ENCODE peak calls at places on chromosome 2, in seven cellular contexts. A, Y, Q, N, U, T and F are unnamed samples.

GRCh38 chr2:135473567-135473966 is 57.5 kb downstream of the ZRANB3 start:
- DNase-seq in Q (no peak), Y (no peak), N (peak), T (peak), A (no peak), U (peak), F (no peak)

GRCh38 chr2:170324640-170325046 is 146.7 kb downstream of the MYO3B start:
- DNase-seq in N (peak), Y (no peak), U (peak), A (peak), T (peak), Q (no peak), F (no peak)

GRCh38 chr2:113018509-113018908 is 13.2 kb downstream of the IL36A start:
- DNase-seq in T (no peak), N (no peak), Y (no peak), A (no peak), U (no peak), Q (no peak), F (no peak)

GRCh38 chr2:44107086-44107740 is 61.5 kb upstream of the PPM1B start:
- DNase-seq in Q (no peak), U (peak), N (no peak), A (no peak), Y (no peak), T (no peak), F (no peak)

GRCh38 chr2:58535182-58535581 is 294.1 kb upstream of the FANCL start:
- DNase-seq in Q (no peak), N (no peak), T (peak), A (no peak), U (no peak), Y (no peak), F (no peak)

GRCh38 chr2:155308367-155309009 is 610.0 kb downstream of the KCNJ3 start:
- DNase-seq in U (peak), T (no peak), Q (no peak), A (no peak), N (no peak), Y (no peak), F (no peak)

GRCh38 chr2:235647836-235648235 is 154.0 kb downstream of the AGAP1 start:
- DNase-seq in A (no peak), T (no peak), U (no peak), Q (no peak), Y (no peak), N (no peak), F (no peak)

GRCh38 chr2:109487237-109487869 is 126.4 kb downstream of the SEPTIN10 start:
- DNase-seq in T (no peak), A (peak), Q (no peak), U (no peak), Y (peak), N (peak), F (no peak)

GRCh38 chr2:142596334-142597088 is 281.0 kb upstream of the KYNU start:
- DNase-seq in Q (no peak), N (peak), Y (no peak), T (no peak), U (no peak), A (peak), F (no peak)

GRCh38 chr2:24454258-24454657 is 36.8 kb upstream of the NCOA1 start:
- DNase-seq in Q (no peak), N (peak), A (peak), U (no peak), T (no peak), Y (no peak), F (no peak)

GRCh38 chr2:20356042-20356441 is 5.4 kb upstream of the PUM2 start:
- DNase-seq in U (peak), Y (no peak), A (peak), N (peak), Q (no peak), T (no peak), F (no peak)

GRCh38 chr2:156017486-156017885 is 315.0 kb downstream of the NR4A2 start:
- DNase-seq in N (no peak), T (no peak), A (no peak), Y (no peak), U (no peak), Q (no peak), F (no peak)

GRCh38 chr2:39488450-39488849 is 51.4 kb upstream of the MAP4K3 start:
- DNase-seq in U (no peak), Y (no peak), N (peak), T (no peak), Q (no peak), A (peak), F (no peak)

GRCh38 chr2:60539177-60539576 is 14.3 kb downstream of the BCL11A start:
- DNase-seq in T (no peak), N (no peak), A (no peak), U (no peak), Q (no peak), Y (no peak), F (no peak)

GRCh38 chr2:21072477-21073242 is 28.8 kb upstream of the APOB start:
- DNase-seq in N (no peak), Q (no peak), U (no peak), A (no peak), T (no peak), Y (no peak), F (no peak)

GRCh38 chr2:240412211-240412830 is 23.1 kb upstream of the GPC1 start:
- DNase-seq in A (no peak), N (no peak), U (no peak), Q (no peak), T (peak), Y (peak), F (peak)

GRCh38 chr2:42105330-42106256 is 57.8 kb downstream of the PKDCC start:
- DNase-seq in T (no peak), Y (peak), A (no peak), N (peak), Q (no peak), U (peak), F (no peak)

GRCh38 chr2:105517814-105518705 is 119.2 kb upstream of the FHL2 start:
- DNase-seq in N (peak), T (no peak), Q (no peak), A (peak), U (no peak), Y (peak), F (peak)

GRCh38 chr2:234134496-234134895 is 84.0 kb downstream of the SPP2 start:
- DNase-seq in N (peak), Y (no peak), Q (no peak), A (no peak), U (no peak), T (no peak), F (peak)

GRCh38 chr2:75560022-75560767 is 544 bp downstream of the EVA1A start:
- DNase-seq in N (peak), Q (no peak), U (peak), Y (no peak), T (peak), A (peak), F (peak)

GRCh38 chr2:134774786-134775641 is 56.2 kb upstream of the TMEM163 start:
- DNase-seq in N (peak), Q (no peak), T (no peak), Y (no peak), U (no peak), A (peak), F (no peak)

GRCh38 chr2:157897106-157897971 is 21.2 kb upstream of the ACVR1 start:
- DNase-seq in T (no peak), A (no peak), N (no peak), Q (no peak), U (peak), Y (no peak), F (no peak)

GRCh38 chr2:138170495-138170894 is 206.2 kb downstream of the HNMT start:
- DNase-seq in Q (no peak), U (no peak), A (no peak), Y (no peak), N (no peak), T (no peak), F (no peak)

GRCh38 chr2:69304685-69305084 is 82.3 kb downstream of the GFPT1 start:
- DNase-seq in Q (no peak), N (no peak), T (no peak), Y (no peak), U (no peak), A (no peak), F (no peak)

GRCh38 chr2:190626656-190627055 is 22.2 kb upstream of the NAB1 start:
- DNase-seq in U (no peak), Y (no peak), A (no peak), Q (no peak), T (no peak), N (no peak), F (no peak)

GRCh38 chr2:43542285-43542933 is 53.4 kb downstream of the THADA start:
- DNase-seq in T (no peak), N (peak), Y (no peak), Q (no peak), U (peak), A (peak), F (no peak)

GRCh38 chr2:29014811-29015414 is 33.8 kb downstream of the TOGARAM2 start:
- DNase-seq in A (peak), Y (peak), U (peak), Q (no peak), T (no peak), N (peak), F (no peak)

GRCh38 chr2:20593072-20594034 is 57.5 kb downstream of the HS1BP3 start:
- DNase-seq in Q (peak), N (peak), A (peak), Y (peak), T (peak), U (no peak), F (no peak)

GRCh38 chr2:61362873-61363272 is 108.0 kb downstream of the USP34 start:
- DNase-seq in T (no peak), Q (no peak), U (no peak), N (no peak), Y (no peak), A (no peak), F (no peak)

GRCh38 chr2:230268606-230269222 is 43.2 kb downstream of the SP140 start:
- DNase-seq in U (peak), Q (no peak), Y (no peak), A (no peak), T (no peak), N (peak), F (no peak)

GRCh38 chr2:127423476-127423840 is 5.2 kb downstream of the PROC start:
- DNase-seq in Y (no peak), Q (no peak), N (no peak), U (no peak), A (no peak), T (no peak), F (peak)

GRCh38 chr2:15559800-15560403 is 1.2 kb downstream of the NBAS start:
- DNase-seq in Y (no peak), Q (no peak), T (no peak), U (no peak), N (no peak), A (no peak), F (no peak)

GRCh38 chr2:24702800-24703199 is 90.4 kb downstream of the PTRHD1 start:
- DNase-seq in T (no peak), U (peak), N (peak), A (peak), Y (no peak), Q (no peak), F (no peak)

GRCh38 chr2:136765256-136765735 is at the start of gene THSD7B:
- DNase-seq in A (no peak), T (peak), Y (no peak), N (peak), Q (no peak), U (no peak), F (no peak)

GRCh38 chr2:100207411-100207885 is 65.1 kb upstream of the AFF3 start:
- DNase-seq in N (no peak), Y (no peak), Q (no peak), A (no peak), T (no peak), U (no peak), F (no peak)

GRCh38 chr2:120525056-120526046 is 179.4 kb downstream of the INHBB start:
- DNase-seq in N (no peak), Y (peak), T (no peak), A (no peak), U (no peak), Q (no peak), F (no peak)

GRCh38 chr2:112755444-112755843 is 9.0 kb downstream of the CKAP2L start:
- DNase-seq in U (no peak), A (no peak), N (no peak), T (no peak), Y (no peak), Q (no peak), F (no peak)

DNA sequence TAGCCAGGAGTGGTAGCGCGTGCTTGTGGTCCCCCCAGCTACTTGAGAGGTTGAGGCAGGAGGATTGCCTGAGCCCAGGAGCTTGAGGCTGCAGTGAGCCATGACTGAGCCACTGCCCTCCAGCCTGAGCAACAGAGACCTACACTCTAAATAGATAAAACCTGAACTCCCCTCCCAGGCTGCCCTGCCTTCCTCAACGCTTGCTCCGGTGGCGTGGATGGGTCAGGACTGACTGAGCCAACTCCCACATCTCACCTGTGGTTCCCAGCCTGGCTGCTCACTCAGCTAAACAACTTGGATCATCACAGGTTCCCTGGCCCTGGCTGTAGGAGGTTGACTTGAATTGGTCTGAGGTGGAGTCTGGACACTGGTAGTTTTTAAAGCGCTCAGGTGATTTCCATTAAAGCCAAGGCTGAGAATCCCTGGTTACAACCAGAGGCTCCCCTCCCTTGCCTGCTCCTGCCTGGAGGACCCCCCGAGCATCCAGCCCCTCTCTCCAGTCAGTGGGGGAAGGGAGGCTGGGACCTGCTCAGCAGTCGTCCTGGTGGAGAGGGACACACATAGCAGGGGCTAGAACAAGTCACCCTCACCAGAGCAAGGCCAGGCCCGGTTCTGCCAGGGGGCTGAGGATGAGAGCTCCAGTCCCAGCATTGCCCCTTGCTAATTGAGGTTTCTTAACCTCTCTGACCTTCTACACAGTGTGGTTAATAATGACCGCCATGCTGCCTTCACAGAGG is 47.0 kb upstream of the TAF1B start:
- DNase-seq in Q (no peak), N (no peak), U (no peak), Y (peak), T (no peak), A (no peak), F (no peak)
- TF ChIP-seq CTCF in Q (no peak), N (peak), U (no peak), Y (no peak), T (no peak), A (no peak), F (no peak)

GRCh38 chr2:241637233-241638062 is at the start of gene ATG4B:
- DNase-seq in A (peak), N (peak), T (peak), U (peak), Y (peak), Q (peak), F (peak)
- TF ChIP-seq CTCF in A (no peak), N (no peak), T (no peak), U (no peak), Y (no peak), Q (no peak), F (no peak)

GRCh38 chr2:149573760-149574159 is 13.8 kb downstream of the MMADHC start:
- DNase-seq in Q (no peak), A (no peak), U (no peak), N (peak), Y (no peak), T (no peak), F (no peak)
- TF ChIP-seq CTCF in Q (no peak), A (peak), U (peak), N (no peak), Y (peak), T (no peak), F (peak)

GRCh38 chr2:152715112-152715511 is 2.1 kb downstream of the PRPF40A start:
- DNase-seq in Q (no peak), U (no peak), T (no peak), Y (no peak), A (no peak), N (no peak), F (no peak)

GRCh38 chr2:152716805-152717241 is 438 bp downstream of the PRPF40A start:
- DNase-seq in A (no peak), T (peak), Y (peak), Q (no peak), N (no peak), U (peak), F (no peak)

GRCh38 chr2:152718047-152718908 is at the start of gene ARL6IP6:
- DNase-seq in T (peak), Q (peak), U (peak), A (peak), N (peak), Y (peak), F (peak)

GRCh38 chr2:152717242-152718046 is at the start of gene PRPF40A:
- DNase-seq in N (peak), Q (peak), A (peak), Y (peak), T (peak), U (peak), F (peak)

GRCh38 chr2:152715854-152716428 is 1.3 kb downstream of the PRPF40A start:
- DNase-seq in Q (no peak), N (peak), U (peak), T (peak), Y (no peak), A (no peak), F (no peak)
- TF ChIP-seq CTCF in Q (no peak), N (peak), U (peak), T (peak), Y (no peak), A (peak), F (peak)